ENCODE peak calls at places on chromosomes 6 and 20, in four cellular contexts. One of them, this sample, is unnamed.

GRCh38 chr20:51492167-51493092 is 50.1 kb downstream of the NFATC2 start:
- DNase-seq in GM12892: no peak
- DNase-seq in Karpas-422: no peak
- DNase-seq in SHP77: no peak
- DNase-seq in this sample: no peak

GRCh38 chr6:159761135-159761872 is 541 bp upstream of the ACAT2 start:
- DNase-seq in SHP77: peak; percentile 60
- DNase-seq in Karpas-422: no peak
- DNase-seq in GM12892: no peak
- DNase-seq in this sample: peak; percentile 52

GRCh38 chr6:115302731-115303130 is 758.0 kb downstream of the FRK start:
- DNase-seq in SHP77: no peak
- DNase-seq in Karpas-422: no peak
- DNase-seq in GM12892: no peak
- DNase-seq in this sample: no peak

GRCh38 chr20:1440024-1440423 is 26.6 kb downstream of the NSFL1C start:
- DNase-seq in GM12892: no peak
- DNase-seq in Karpas-422: peak; percentile 80
- DNase-seq in SHP77: no peak
- DNase-seq in this sample: peak; percentile 49

GRCh38 chr20:63628246-63628975 is 1.5 kb upstream of the GMEB2 start:
- DNase-seq in GM12892: no peak
- DNase-seq in Karpas-422: peak; percentile 49
- DNase-seq in SHP77: peak; percentile 91
- DNase-seq in this sample: peak; percentile 82

GRCh38 chr6:15401769-15402250 is 155.9 kb downstream of the JARID2 start:
- DNase-seq in Karpas-422: no peak
- DNase-seq in GM12892: no peak
- DNase-seq in SHP77: no peak
- DNase-seq in this sample: no peak

GRCh38 chr6:105210932-105211531 is 31.2 kb upstream of the POPDC3 start:
- DNase-seq in GM12892: no peak
- DNase-seq in Karpas-422: no peak
- DNase-seq in SHP77: no peak
- DNase-seq in this sample: no peak

GRCh38 chr20:13586133-13586532 is 52.6 kb downstream of the TASP1 start:
- DNase-seq in GM12892: no peak
- DNase-seq in SHP77: no peak
- DNase-seq in Karpas-422: no peak
- DNase-seq in this sample: no peak

GRCh38 chr20:46699651-46700359 is 9.6 kb upstream of the SLC2A10 start:
- DNase-seq in SHP77: no peak
- DNase-seq in Karpas-422: peak; percentile 72
- DNase-seq in GM12892: no peak
- DNase-seq in this sample: no peak

GRCh38 chr20:6411651-6412050 is 288.8 kb upstream of the FERMT1 start:
- DNase-seq in GM12892: no peak
- DNase-seq in Karpas-422: no peak
- DNase-seq in SHP77: no peak
- DNase-seq in this sample: no peak

GRCh38 chr6:35088281-35089215 is 52.6 kb downstream of the TCP11 start:
- DNase-seq in Karpas-422: no peak
- DNase-seq in GM12892: no peak
- DNase-seq in SHP77: no peak
- DNase-seq in this sample: no peak

This sample was measured in OCI-LY7.